ENCODE peak calls at places on chromosomes 12 and 14, in five cellular contexts. N is GM23338, F is aorta, K is SJSA1, I is bronchial epithelial cell. R is an unnamed sample.

GRCh38 chr12:118103601-118104382 is at the start of gene VSIG10:
- DNase-seq in N (peak; percentile 85), F (peak; percentile 79), K (peak; percentile 83), I (no peak), R (peak; percentile 84)

GRCh38 chr14:61593330-61593729 is 102.0 kb upstream of the HIF1A start:
- DNase-seq in N (no peak), F (no peak), K (no peak), I (no peak), R (no peak)

GRCh38 chr14:92785601-92786426 is 8.3 kb upstream of the GOLGA5 start:
- DNase-seq in N (peak; percentile 6), F (peak; percentile 72), K (peak; percentile 58), I (peak; percentile 79), R (no peak)

GRCh38 chr12:113048716-113049127 is 7.8 kb upstream of the DTX1 start:
- DNase-seq in N (peak; percentile 87), F (no peak), K (peak; percentile 28), I (peak; percentile 40), R (no peak)

GRCh38 chr12:120125029-120125428 is 8.5 kb upstream of the RAB35 start:
- DNase-seq in N (no peak), F (no peak), K (no peak), I (no peak), R (no peak)

GRCh38 chr14:22415633-22415959 is 173.4 kb downstream of the DAD1 start:
- DNase-seq in N (no peak), F (no peak), K (no peak), I (no peak), R (no peak)

GRCh38 chr12:83172441-83172840 is 485.7 kb downstream of the TMTC2 start:
- DNase-seq in N (no peak), F (no peak), K (no peak), I (no peak), R (no peak)

GRCh38 chr14:103122578-103123127 is 608 bp upstream of the TNFAIP2 start:
- DNase-seq in N (no peak), F (no peak), K (no peak), I (no peak), R (no peak)

GRCh38 chr12:106044773-106045172 is 94.0 kb downstream of the NUAK1 start:
- DNase-seq in N (no peak), F (no peak), K (peak; percentile 46), I (no peak), R (no peak)

GRCh38 chr14:74913986-74914573 is 9.0 kb downstream of the RPS6KL1 start:
- DNase-seq in N (peak; percentile 78), F (peak; percentile 86), K (peak; percentile 28), I (peak; percentile 55), R (no peak)

GRCh38 chr12:14619731-14620501 is 52.2 kb upstream of the PLBD1 start:
- DNase-seq in N (no peak), F (no peak), K (no peak), I (no peak), R (no peak)

GRCh38 chr12:70466753-70467152 is 100.7 kb downstream of the KCNMB4 start:
- DNase-seq in N (no peak), F (no peak), K (no peak), I (no peak), R (no peak)

GRCh38 chr14:68510951-68511726 is 281.7 kb downstream of the ZFP36L1 start:
- DNase-seq in N (no peak), F (no peak), K (no peak), I (no peak), R (no peak)

GRCh38 chr14:51873221-51873893 is 12.9 kb downstream of the GNG2 start:
- DNase-seq in N (no peak), F (no peak), K (peak; percentile 69), I (peak; percentile 85), R (no peak)

GRCh38 chr12:93061414-93062099 is 132.5 kb upstream of the EEA1 start:
- DNase-seq in N (no peak), F (peak; percentile 49), K (no peak), I (no peak), R (no peak)

GRCh38 chr14:50123062-50123461 is 6.7 kb upstream of the VCPKMT start:
- DNase-seq in N (no peak), F (no peak), K (no peak), I (no peak), R (no peak)

GRCh38 chr12:22459872-22460490 is 84.4 kb downstream of the C2CD5 start:
- DNase-seq in N (peak; percentile 91), F (no peak), K (peak; percentile 24), I (peak; percentile 59), R (no peak)

GRCh38 chr12:67651380-67651695 is 2.8 kb downstream of the DYRK2 start:
- DNase-seq in N (peak; percentile 43), F (no peak), K (no peak), I (peak; percentile 14), R (no peak)

GRCh38 chr14:68978550-68978911 is 571 bp downstream of the ACTN1 start:
- DNase-seq in N (peak; percentile 83), F (peak; percentile 72), K (no peak), I (no peak), R (peak; percentile 79)

GRCh38 chr12:32134144-32134888 is 27.7 kb downstream of the BICD1 start:
- DNase-seq in N (peak; percentile 50), F (no peak), K (no peak), I (peak; percentile 37), R (no peak)

GRCh38 chr12:94269316-94269999 is 121.1 kb downstream of the PLXNC1 start:
- DNase-seq in N (no peak), F (no peak), K (no peak), I (no peak), R (no peak)

GRCh38 chr14:41505491-41505890 is 101.2 kb upstream of the LRFN5 start:
- DNase-seq in N (peak; percentile 37), F (no peak), K (no peak), I (no peak), R (no peak)

GRCh38 chr12:132774646-132775275 is 13.1 kb upstream of the ANKLE2 start:
- DNase-seq in N (no peak), F (no peak), K (no peak), I (no peak), R (no peak)

GRCh38 chr12:132777614-132778013 is 16.0 kb upstream of the ANKLE2 start:
- DNase-seq in N (no peak), F (no peak), K (no peak), I (no peak), R (no peak)

GRCh38 chr12:132776816-132777568 is 15.4 kb upstream of the ANKLE2 start:
- DNase-seq in N (no peak), F (peak; percentile 67), K (no peak), I (no peak), R (no peak)

GRCh38 chr12:132774159-132774558 is 12.5 kb upstream of the ANKLE2 start:
- DNase-seq in N (no peak), F (no peak), K (no peak), I (no peak), R (no peak)

DNA sequence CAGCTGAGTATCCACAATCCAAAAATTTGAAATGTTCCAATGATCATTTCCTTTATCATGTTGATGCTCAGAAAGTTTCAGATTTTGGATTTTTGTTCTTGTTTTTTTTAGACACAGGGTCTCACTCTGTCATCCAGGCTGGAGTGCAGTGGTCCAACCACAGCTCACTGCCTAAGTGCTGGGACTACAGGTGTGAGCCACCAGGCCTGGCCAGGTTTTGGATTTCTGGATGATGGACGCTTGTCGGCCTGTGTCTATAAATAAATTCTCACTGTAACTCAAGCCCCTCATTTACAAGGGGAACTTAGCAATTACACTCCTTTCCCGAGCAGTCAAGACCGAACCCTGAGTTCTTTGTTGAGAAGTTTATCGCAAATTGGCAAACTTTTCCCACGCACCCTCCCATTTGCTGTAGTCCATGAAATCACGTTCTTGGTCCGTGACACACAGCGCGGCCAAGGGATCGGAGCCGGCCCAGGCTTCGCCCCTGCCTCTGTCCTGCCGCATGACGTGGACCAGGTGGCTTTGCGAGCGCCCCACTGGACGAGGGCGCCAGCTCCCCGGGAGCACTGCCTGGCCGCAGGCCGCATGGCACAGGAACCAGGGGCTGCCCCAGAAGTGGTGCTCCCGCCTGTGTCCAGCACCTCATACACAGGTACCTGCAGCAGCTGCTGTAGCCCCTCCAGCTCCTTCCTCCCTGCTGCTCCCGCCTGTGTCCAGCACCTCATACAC is 14.0 kb upstream of the ANKLE2 start:
- DNase-seq in N (no peak), F (no peak), K (no peak), I (no peak), R (no peak)
- H3K36me3 ChIP-seq in N (peaks cover 17% of the 10 kb centered on the region), F (peaks cover 2% of the 10 kb centered on the region), K (peaks cover 63% of the 10 kb centered on the region), I (peaks cover 40% of the 10 kb centered on the region), R (peaks cover 94% of the 10 kb centered on the region)

GRCh38 chr14:65431951-65432350 is 19.4 kb downstream of the FUT8 start:
- DNase-seq in N (no peak), F (no peak), K (no peak), I (no peak), R (no peak)
- H3K36me3 ChIP-seq in N (no peaks in the 10 kb centered on the region), F (no peaks in the 10 kb centered on the region), K (peaks cover 2% of the 10 kb centered on the region), I (no peaks in the 10 kb centered on the region), R (no peaks in the 10 kb centered on the region)

GRCh38 chr12:47819544-47819901 is 180 bp downstream of the HDAC7 start:
- DNase-seq in N (no peak), F (no peak), K (no peak), I (no peak), R (no peak)
- H3K36me3 ChIP-seq in N (no peaks in the 10 kb centered on the region), F (no peaks in the 10 kb centered on the region), K (peaks cover 34% of the 10 kb centered on the region), I (peaks cover 2% of the 10 kb centered on the region), R (no peaks in the 10 kb centered on the region)

GRCh38 chr12:109491671-109492070 is 14.2 kb downstream of the UBE3B start:
- DNase-seq in N (no peak), F (no peak), K (peak; percentile 70), I (no peak), R (no peak)
- H3K36me3 ChIP-seq in N (peaks cover 21% of the 10 kb centered on the region), F (peaks cover 15% of the 10 kb centered on the region), K (peaks cover 98% of the 10 kb centered on the region), I (peaks cover 16% of the 10 kb centered on the region), R (peaks cover 96% of the 10 kb centered on the region)

DNA sequence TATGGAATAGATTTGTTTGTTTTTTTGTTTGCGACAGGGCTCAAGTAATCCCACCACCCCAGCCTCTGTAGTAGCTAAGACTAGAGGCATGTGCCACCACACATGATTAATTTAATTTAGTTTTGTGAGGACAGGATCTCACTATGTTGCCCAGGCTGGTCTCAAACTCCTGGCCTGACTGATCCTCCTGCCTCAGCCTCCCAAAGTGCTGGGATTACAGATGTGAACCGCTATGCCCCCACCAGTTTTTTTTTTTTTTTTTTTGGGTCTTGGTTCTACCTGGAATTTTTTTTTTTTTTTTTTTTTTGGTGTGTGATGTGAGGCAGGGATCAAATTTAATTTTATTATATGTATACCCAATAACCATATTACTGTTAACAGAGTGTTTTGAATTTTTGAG is 12.9 kb downstream of the ADIPOR2 start:
- DNase-seq in N (no peak), F (no peak), K (no peak), I (no peak), R (no peak)
- H3K36me3 ChIP-seq in N (no peaks in the 10 kb centered on the region), F (no peaks in the 10 kb centered on the region), K (no peaks in the 10 kb centered on the region), I (no peaks in the 10 kb centered on the region), R (no peaks in the 10 kb centered on the region)

DNA sequence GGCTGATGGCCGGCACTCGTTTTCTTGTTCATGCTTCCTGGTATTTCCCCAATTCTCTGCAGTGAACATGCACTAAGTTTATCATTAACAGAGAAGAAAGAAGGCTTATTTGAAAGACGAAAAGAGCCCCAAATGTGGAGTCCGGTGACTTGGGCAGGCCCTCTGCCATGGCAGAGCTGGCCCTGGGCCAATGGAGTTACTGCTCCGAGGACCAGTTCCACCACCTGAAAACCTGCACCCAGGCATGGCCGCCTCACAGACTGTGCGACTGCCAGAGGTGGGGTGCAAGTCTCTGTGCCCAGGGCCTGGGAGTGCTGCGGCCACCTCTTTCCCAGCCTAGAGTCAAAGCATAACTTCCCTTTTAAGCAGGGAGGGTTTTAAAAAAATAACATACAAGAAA is 24.9 kb downstream of the DEGS2 start:
- DNase-seq in N (no peak), F (no peak), K (no peak), I (no peak), R (no peak)
- H3K36me3 ChIP-seq in N (no peaks in the 10 kb centered on the region), F (no peaks in the 10 kb centered on the region), K (no peaks in the 10 kb centered on the region), I (peaks cover 2% of the 10 kb centered on the region), R (peaks cover 95% of the 10 kb centered on the region)